ENCODE peak calls at places on chromosomes 13 and 19, in five cellular contexts. A, Z, I, Y and D are unnamed samples.

GRCh38 chr19:13146763-13147563 is 3.2 kb downstream of the STX10 start:
- DNase-seq in A (no peak), Z (no peak), I (no peak), Y (no peak), D (no peak)

GRCh38 chr13:99548448-99548847 is 47.2 kb downstream of the TM9SF2 start:
- DNase-seq in A (no peak), Z (no peak), I (no peak), Y (no peak), D (no peak)

GRCh38 chr19:52923782-52924593 is 760 bp upstream of the ZNF888 start:
- DNase-seq in A (no peak), Z (no peak), I (no peak), Y (no peak), D (no peak)

GRCh38 chr13:98405107-98405571 is 171.8 kb downstream of the STK24 start:
- DNase-seq in A (no peak), Z (no peak), I (peak; percentile 19), Y (no peak), D (peak; percentile 18)

GRCh38 chr13:95813139-95813538 is 136.2 kb downstream of the DNAJC3 start:
- DNase-seq in A (no peak), Z (no peak), I (no peak), Y (no peak), D (no peak)

GRCh38 chr13:40379186-40379585 is 287.3 kb downstream of the FOXO1 start:
- DNase-seq in A (no peak), Z (no peak), I (no peak), Y (no peak), D (no peak)

GRCh38 chr19:7391218-7391670 is 42.5 kb downstream of the ARHGEF18 start:
- DNase-seq in A (no peak), Z (no peak), I (no peak), Y (no peak), D (no peak)

GRCh38 chr19:23905771-23906170 is 8.9 kb upstream of the ZNF726 start:
- DNase-seq in A (no peak), Z (no peak), I (no peak), Y (no peak), D (no peak)

GRCh38 chr13:83881917-83882625 is at the start of gene SLITRK1:
- DNase-seq in A (no peak), Z (peak; percentile 49), I (peak; percentile 93), Y (peak; percentile 43), D (peak; percentile 68)